ENCODE peak calls at places on chromosomes 1 and 21, in six cellular contexts. O is A549, D is GM12878, F is endothelial cell of umbilical vein, T is K562, G is HepG2. W is an unnamed sample.

GRCh38 chr1:27117733-27118439 is 37.0 kb downstream of the SLC9A1 start:
- DNase-seq in G (no peak), F (no peak), O (no peak), D (no peak), T (no peak), W (no peak)

GRCh38 chr1:33275706-33276572 is 19.6 kb downstream of the ZNF362 start:
- DNase-seq in G (no peak), F (no peak), O (no peak), D (no peak), T (no peak), W (no peak)

GRCh38 chr21:21898801-21899200 is 900.6 kb downstream of the NCAM2 start:
- DNase-seq in D (no peak), F (no peak), G (no peak), O (no peak), T (no peak), W (no peak)

GRCh38 chr21:44785620-44786344 is 15.8 kb downstream of the UBE2G2 start:
- DNase-seq in O (no peak), T (no peak), F (no peak), G (no peak), D (no peak), W (no peak)

GRCh38 chr21:32134441-32135159 is 144.2 kb downstream of the MIS18A start:
- DNase-seq in D (no peak), F (no peak), G (no peak), O (no peak), T (no peak), W (peak)

GRCh38 chr1:154871374-154871773 is 1.3 kb upstream of the KCNN3 start:
- DNase-seq in G (no peak), F (no peak), O (no peak), D (no peak), T (no peak), W (no peak)

GRCh38 chr1:47495176-47495713 is 57.4 kb downstream of the FOXD2 start:
- DNase-seq in O (no peak), T (no peak), G (no peak), D (no peak), F (no peak), W (no peak)

GRCh38 chr1:24927886-24928630 is 2.0 kb downstream of the RUNX3 start:
- DNase-seq in F (peak), T (no peak), G (no peak), D (no peak), O (no peak), W (peak)

GRCh38 chr1:226912587-226913176 is 27.4 kb upstream of the COQ8A start:
- DNase-seq in T (peak), F (peak), G (peak), D (peak), O (peak), W (peak)

GRCh38 chr1:94327001-94327685 is 89.8 kb upstream of the ARHGAP29 start:
- DNase-seq in G (no peak), T (no peak), O (no peak), D (no peak), F (peak), W (no peak)

GRCh38 chr1:215358356-215358755 is 208.7 kb upstream of the KCTD3 start:
- DNase-seq in O (no peak), T (no peak), F (no peak), D (no peak), G (no peak), W (no peak)

GRCh38 chr1:172451002-172451443 is 7.2 kb upstream of the PIGC start:
- DNase-seq in D (no peak), T (no peak), G (peak), F (peak), O (peak), W (no peak)

GRCh38 chr1:89826594-89826993 is 5.8 kb downstream of the LRRC8D start:
- DNase-seq in T (no peak), F (no peak), O (no peak), D (no peak), G (peak), W (peak)

GRCh38 chr1:88079036-88079435 is 605.0 kb upstream of the PKN2 start:
- DNase-seq in T (no peak), G (peak), F (peak), D (no peak), O (no peak), W (peak)

GRCh38 chr1:84780000-84780716 is 89.9 kb upstream of the SSX2IP start:
- DNase-seq in G (no peak), D (no peak), F (no peak), T (no peak), O (no peak), W (peak)

GRCh38 chr1:93029317-93029716 is 49.8 kb upstream of the MTF2 start:
- DNase-seq in O (no peak), G (no peak), D (peak), T (no peak), F (no peak), W (no peak)

GRCh38 chr21:20728691-20729090 is 269.5 kb upstream of the NCAM2 start:
- DNase-seq in T (no peak), G (no peak), O (no peak), D (no peak), F (no peak), W (no peak)
- H3K4me3 ChIP-seq in T (no peak), G (no peak), O (no peak), D (no peak), F (no peak), W (no peak)

DNA sequence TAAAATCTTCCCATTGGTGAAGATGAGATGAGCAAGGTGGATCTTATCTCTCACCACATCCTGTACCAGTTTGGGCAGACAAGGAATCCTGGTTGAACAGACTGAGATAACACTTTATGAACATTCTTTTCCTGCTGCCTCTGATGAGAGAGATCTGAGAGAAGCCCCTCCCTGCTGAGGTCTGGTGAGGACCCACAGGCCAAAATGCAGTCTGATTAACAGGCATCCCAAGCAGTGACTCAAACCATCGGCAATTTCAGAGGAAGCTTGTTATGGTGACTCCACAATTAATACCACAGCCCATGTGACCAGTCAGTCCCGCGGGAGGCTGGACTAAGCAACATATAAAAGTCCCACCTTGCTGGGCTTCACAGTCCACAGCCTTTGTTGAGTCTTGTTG is at the start of gene PRR9:
- DNase-seq in G (no peak), T (no peak), F (no peak), D (no peak), O (no peak), W (no peak)
- TF ChIP-seq MYC in G (no peak), T (no peak), F (no peak), D (no peak), O (no peak), W (no peak)

GRCh38 chr1:205285391-205286101 is 36.0 kb downstream of the NUAK2 start:
- DNase-seq in T (no peak), G (no peak), D (peak), O (no peak), F (no peak), W (peak)

GRCh38 chr1:205286335-205286950 is 35.1 kb downstream of the NUAK2 start:
- DNase-seq in F (no peak), T (no peak), G (no peak), D (peak), O (no peak), W (peak)

GRCh38 chr1:205284420-205285144 is 37.0 kb downstream of the NUAK2 start:
- DNase-seq in G (peak), T (peak), O (peak), D (no peak), F (peak), W (peak)

GRCh38 chr1:205287723-205288122 is 33.8 kb downstream of the NUAK2 start:
- DNase-seq in G (no peak), O (no peak), D (no peak), F (no peak), T (no peak), W (no peak)

DNA sequence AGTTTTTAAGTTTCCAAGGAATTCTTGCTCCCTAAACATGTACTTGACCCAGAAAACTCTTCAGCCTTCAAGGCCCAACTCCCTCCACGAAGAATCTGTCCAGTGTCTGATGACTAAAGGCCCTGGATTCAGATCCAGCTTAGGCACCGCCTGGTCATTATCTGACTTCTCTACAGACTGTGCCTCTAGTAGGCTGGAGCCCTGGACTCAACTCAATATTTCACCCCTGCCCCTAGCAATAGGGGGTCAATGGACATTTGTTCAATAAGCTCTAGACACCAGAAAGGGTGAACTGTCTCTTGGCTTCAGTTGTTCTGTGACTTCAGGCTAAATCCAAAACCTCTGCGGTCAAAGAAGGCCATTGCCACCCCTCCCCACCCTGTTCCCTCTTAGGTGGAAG is 34.5 kb downstream of the NUAK2 start:
- DNase-seq in F (no peak), D (no peak), O (no peak), G (no peak), T (no peak), W (no peak)
- H3K4me3 ChIP-seq in F (no peak), D (no peak), O (no peak), G (no peak), T (no peak), W (no peak)

GRCh38 chr21:36145259-36145658 is 10.4 kb downstream of the CBR3 start:
- DNase-seq in G (no peak), F (no peak), O (no peak), D (no peak), T (no peak), W (no peak)
- TF ChIP-seq MYC in G (no peak), F (no peak), O (no peak), D (no peak), T (no peak), W (no peak)

DNA sequence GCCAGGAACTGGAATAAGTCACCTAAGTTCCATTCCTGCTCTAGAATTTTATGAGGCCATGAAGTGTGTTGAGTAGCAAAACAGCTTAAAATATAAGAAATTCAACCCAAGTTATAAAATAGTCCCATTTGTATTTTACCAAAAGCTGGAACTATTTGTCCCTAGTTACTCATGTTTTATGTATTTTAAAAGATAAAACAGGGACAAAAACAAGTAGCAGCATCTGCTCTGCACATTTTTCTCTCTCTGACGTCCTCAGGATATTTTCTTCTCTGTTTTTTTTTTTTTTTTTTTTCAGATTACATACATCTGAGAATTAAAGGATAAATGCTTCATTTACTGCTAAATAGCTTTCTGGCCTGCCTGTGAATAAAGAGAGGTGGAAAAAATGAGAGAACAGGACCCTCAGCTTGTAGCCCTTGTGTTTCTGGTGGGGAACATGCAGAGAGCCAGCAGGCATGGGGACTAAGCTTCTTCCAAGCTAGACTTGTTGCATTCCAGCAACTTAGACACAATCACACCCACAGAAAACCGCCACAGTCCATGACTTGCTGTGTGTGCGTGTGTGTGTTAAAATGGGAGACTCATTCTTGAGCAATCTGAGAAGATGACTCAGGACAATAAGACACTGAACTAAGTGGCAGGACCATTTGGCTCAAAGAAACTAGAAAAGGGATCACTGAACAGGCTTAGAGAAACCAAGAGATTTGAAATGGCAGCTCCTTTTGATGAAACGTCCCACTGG is 77.8 kb downstream of the HLX start:
- DNase-seq in D (no peak), O (peak), T (no peak), F (no peak), G (no peak), W (peak)
- H3K4me3 ChIP-seq in D (no peak), O (no peak), T (no peak), F (no peak), G (no peak), W (no peak)

W was measured in NB4.